ENCODE peak calls at places on chromosomes 1 and 21, in four cellular contexts. Z is GM12878, L is K562, J is H54. C is an unnamed sample.

GRCh38 chr1:245715970-245716369 is 561.2 kb downstream of the KIF26B start:
- DNase-seq in Z (no peak), L (no peak), J (peak), C (no peak)

GRCh38 chr21:27819299-27819698 is 852.4 kb upstream of the ADAMTS5 start:
- DNase-seq in Z (no peak), L (no peak), J (no peak), C (no peak)

GRCh38 chr1:196515904-196516303 is 92.3 kb downstream of the KCNT2 start:
- DNase-seq in Z (no peak), L (no peak), J (no peak), C (no peak)

GRCh38 chr1:183048087-183049085 is 25.2 kb downstream of the LAMC1 start:
- DNase-seq in Z (peak), L (no peak), J (no peak), C (no peak)

GRCh38 chr1:109438798-109439297 is 12.6 kb upstream of the PSMA5 start:
- DNase-seq in Z (no peak), L (peak), J (peak), C (no peak)

GRCh38 chr1:66478116-66478515 is 55.8 kb upstream of the SGIP1 start:
- DNase-seq in Z (no peak), L (no peak), J (no peak), C (no peak)

GRCh38 chr1:9278114-9278513 is 14.6 kb upstream of the SPSB1 start:
- DNase-seq in Z (no peak), L (no peak), J (no peak), C (no peak)

GRCh38 chr1:65412984-65413375 is 7.5 kb upstream of the LEPR start:
- DNase-seq in Z (no peak), L (no peak), J (no peak), C (no peak)

GRCh38 chr1:155083865-155084721 is 5.5 kb downstream of the EFNA3 start:
- DNase-seq in Z (no peak), L (peak), J (no peak), C (peak)

GRCh38 chr1:167722152-167722869 is 529 bp downstream of the MPZL1 start:
- DNase-seq in Z (no peak), L (peak), J (peak), C (peak)

GRCh38 chr1:203450541-203451149 is 25.0 kb upstream of the PRELP start:
- DNase-seq in Z (no peak), L (peak), J (no peak), C (no peak)

GRCh38 chr1:203447147-203447546 is 28.5 kb upstream of the PRELP start:
- DNase-seq in Z (no peak), L (no peak), J (no peak), C (no peak)

GRCh38 chr1:203451849-203452784 is 23.5 kb upstream of the PRELP start:
- DNase-seq in Z (no peak), L (no peak), J (no peak), C (no peak)

GRCh38 chr1:203450016-203450415 is 25.6 kb upstream of the PRELP start:
- DNase-seq in Z (no peak), L (no peak), J (no peak), C (no peak)

DNA sequence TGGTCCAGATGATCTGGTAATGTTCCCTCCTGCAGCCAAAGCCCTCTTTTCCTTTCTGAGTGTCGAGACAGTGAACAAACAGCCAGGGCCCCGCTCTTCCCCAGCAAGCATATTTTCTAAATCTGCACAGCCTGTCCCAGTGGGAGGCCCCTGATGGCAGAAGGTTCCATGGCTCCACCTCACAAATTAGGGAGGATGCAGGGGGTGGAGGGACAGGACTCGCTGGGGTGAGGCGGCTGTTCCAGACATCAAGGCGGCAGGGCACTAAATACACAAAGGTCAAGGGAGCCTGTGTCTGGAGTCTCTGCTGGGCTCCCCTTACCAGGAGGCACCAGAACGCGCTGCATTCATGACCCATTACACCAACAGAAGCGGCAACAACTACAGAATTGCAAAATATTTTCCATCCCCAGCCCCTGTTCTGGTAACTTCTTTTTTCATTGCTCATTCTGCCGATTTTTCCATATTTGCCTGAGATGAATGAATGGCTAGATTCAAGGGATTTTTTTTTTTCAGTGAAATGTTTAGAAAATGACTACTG is 27.0 kb upstream of the PRELP start:
- DNase-seq in Z (no peak), L (no peak), J (no peak), C (no peak)
- TF ChIP-seq POLR2A in Z (no peak), L (no peak), J (no peak), C (no peak)

GRCh38 chr1:81472387-81472786 is 328.3 kb upstream of the ADGRL2 start:
- DNase-seq in Z (no peak), L (no peak), J (no peak), C (no peak)

GRCh38 chr1:81478217-81478616 is 322.5 kb upstream of the ADGRL2 start:
- DNase-seq in Z (no peak), L (no peak), J (no peak), C (no peak)

GRCh38 chr1:81477704-81478103 is 323.0 kb upstream of the ADGRL2 start:
- DNase-seq in Z (no peak), L (no peak), J (peak), C (no peak)
- TF ChIP-seq POLR2A in Z (no peak), L (no peak), J (no peak), C (no peak)

DNA sequence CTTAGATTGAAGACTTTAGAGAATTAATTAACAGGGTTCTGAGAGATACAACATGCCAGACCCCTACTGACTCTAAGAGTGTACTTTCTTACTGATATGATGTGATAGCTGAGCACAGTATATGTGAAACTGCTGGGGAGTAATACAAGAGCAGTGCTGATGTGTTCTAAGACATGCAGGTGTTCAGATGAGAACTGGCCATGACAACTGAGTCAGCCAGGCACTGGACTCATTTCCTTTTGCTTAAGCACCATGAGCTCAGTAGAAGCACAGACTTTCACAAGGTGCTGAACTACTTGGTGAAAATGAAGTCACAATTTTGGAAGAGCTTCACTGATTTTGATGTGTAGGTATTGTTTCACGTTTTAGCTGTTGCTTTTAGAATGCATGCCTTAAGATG is 15.9 kb upstream of the POGZ start:
- DNase-seq in Z (peak), L (no peak), J (no peak), C (no peak)
- TF ChIP-seq POLR2A in Z (peak), L (no peak), J (no peak), C (no peak)

DNA sequence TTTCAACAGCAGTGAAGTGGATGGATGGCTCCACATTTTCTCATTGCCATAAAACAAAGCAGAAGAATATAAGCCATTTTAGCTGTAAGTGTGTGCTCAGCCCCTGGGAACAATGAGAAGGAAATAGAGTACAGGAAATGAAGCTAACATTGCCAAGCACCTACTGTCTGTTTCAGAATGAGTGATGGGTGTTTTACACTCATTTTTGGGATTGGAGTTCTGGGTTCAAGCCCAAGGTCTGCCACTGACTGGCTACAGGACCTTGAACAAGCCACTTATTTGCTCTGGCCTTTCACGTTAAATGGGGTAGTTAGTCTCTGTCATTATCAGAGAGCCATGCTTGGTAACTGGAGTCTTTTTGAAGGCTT is 80.7 kb upstream of the KAZN start:
- DNase-seq in Z (no peak), L (no peak), J (no peak), C (no peak)
- TF ChIP-seq POLR2A in Z (no peak), L (no peak), J (no peak), C (no peak)

GRCh38 chr1:88877911-88878310 is 13.5 kb downstream of the GTF2B start:
- DNase-seq in Z (no peak), L (no peak), J (no peak), C (no peak)

GRCh38 chr1:88878731-88879130 is 12.6 kb downstream of the GTF2B start:
- DNase-seq in Z (no peak), L (no peak), J (no peak), C (peak)

GRCh38 chr1:88885933-88886332 is 5.4 kb downstream of the GTF2B start:
- DNase-seq in Z (no peak), L (no peak), J (no peak), C (no peak)

GRCh38 chr1:88888755-88889154 is 2.6 kb downstream of the GTF2B start:
- DNase-seq in Z (no peak), L (no peak), J (no peak), C (no peak)

GRCh38 chr1:88883156-88883555 is 8.2 kb downstream of the GTF2B start:
- DNase-seq in Z (no peak), L (no peak), J (no peak), C (no peak)
- TF ChIP-seq POLR2A in Z (no peak), L (no peak), J (no peak), C (no peak)